ENCODE peak calls at places on chromosome 10, in four cellular contexts. One of them, this sample, is unnamed.

GRCh38 chr10:13351340-13351915 is 3.3 kb upstream of the SEPHS1 start:
- DNase-seq in trophoblast cell: no peak
- DNase-seq in fibroblast of lung: no peak
- DNase-seq in mesendoderm: peak; percentile 74
- DNase-seq in this sample: no peak

GRCh38 chr10:104937528-104937927 is 296.4 kb downstream of the SORCS3 start:
- DNase-seq in trophoblast cell: no peak
- DNase-seq in fibroblast of lung: peak; percentile 98
- DNase-seq in mesendoderm: peak; percentile 28
- DNase-seq in this sample: peak; percentile 23

GRCh38 chr10:51894752-51895151 is 195.4 kb upstream of the CSTF2T start:
- DNase-seq in trophoblast cell: peak; percentile 46
- DNase-seq in fibroblast of lung: peak; percentile 48
- DNase-seq in mesendoderm: no peak
- DNase-seq in this sample: no peak

GRCh38 chr10:100670828-100671479 is 74.4 kb upstream of the PAX2 start:
- DNase-seq in trophoblast cell: peak; percentile 79
- DNase-seq in fibroblast of lung: no peak
- DNase-seq in mesendoderm: peak; percentile 44
- DNase-seq in this sample: no peak

GRCh38 chr10:83332695-83333094 is 806.6 kb upstream of the GHITM start:
- DNase-seq in trophoblast cell: no peak
- DNase-seq in fibroblast of lung: peak; percentile 3
- DNase-seq in mesendoderm: no peak
- DNase-seq in this sample: peak; percentile 52

GRCh38 chr10:59688921-59689351 is 20.7 kb downstream of the SLC16A9 start:
- DNase-seq in trophoblast cell: no peak
- DNase-seq in fibroblast of lung: no peak
- DNase-seq in mesendoderm: no peak
- DNase-seq in this sample: peak; percentile 50

GRCh38 chr10:114174462-114175190 is 623 bp upstream of the CCDC186 start:
- DNase-seq in trophoblast cell: peak; percentile 41
- DNase-seq in fibroblast of lung: peak; percentile 14
- DNase-seq in mesendoderm: no peak
- DNase-seq in this sample: peak; percentile 62

GRCh38 chr10:48742891-48743845 is 58.5 kb downstream of the WDFY4 start:
- DNase-seq in trophoblast cell: no peak
- DNase-seq in fibroblast of lung: no peak
- DNase-seq in mesendoderm: peak; percentile 4
- DNase-seq in this sample: no peak

GRCh38 chr10:59557642-59558041 is 152.0 kb downstream of the SLC16A9 start:
- DNase-seq in trophoblast cell: peak; percentile 59
- DNase-seq in fibroblast of lung: no peak
- DNase-seq in mesendoderm: peak; percentile 72
- DNase-seq in this sample: no peak

GRCh38 chr10:51171946-51172345 is 97.7 kb downstream of the PRKG1 start:
- DNase-seq in trophoblast cell: no peak
- DNase-seq in fibroblast of lung: no peak
- DNase-seq in mesendoderm: no peak
- DNase-seq in this sample: no peak

GRCh38 chr10:101762736-101763135 is 13.2 kb downstream of the FGF8 start:
- DNase-seq in trophoblast cell: no peak
- DNase-seq in fibroblast of lung: no peak
- DNase-seq in mesendoderm: no peak
- DNase-seq in this sample: no peak

GRCh38 chr10:101759354-101760247 is 16.3 kb downstream of the FGF8 start:
- DNase-seq in trophoblast cell: no peak
- DNase-seq in fibroblast of lung: no peak
- DNase-seq in mesendoderm: peak; percentile 70
- DNase-seq in this sample: no peak

GRCh38 chr10:101760510-101760909 is 15.4 kb downstream of the FGF8 start:
- DNase-seq in trophoblast cell: no peak
- DNase-seq in fibroblast of lung: no peak
- DNase-seq in mesendoderm: no peak
- DNase-seq in this sample: no peak

GRCh38 chr10:101763141-101763540 is 12.8 kb downstream of the FGF8 start:
- DNase-seq in trophoblast cell: no peak
- DNase-seq in fibroblast of lung: no peak
- DNase-seq in mesendoderm: no peak
- DNase-seq in this sample: no peak

GRCh38 chr10:101761226-101761625 is 14.7 kb downstream of the FGF8 start:
- DNase-seq in trophoblast cell: no peak
- DNase-seq in fibroblast of lung: no peak
- DNase-seq in mesendoderm: no peak
- DNase-seq in this sample: no peak
- H3K27me3 ChIP-seq in trophoblast cell: no peaks in the 10 kb centered on the region
- H3K27me3 ChIP-seq in fibroblast of lung: peaks cover 33% of the 10 kb centered on the region
- H3K27me3 ChIP-seq in mesendoderm: no peaks in the 10 kb centered on the region
- H3K27me3 ChIP-seq in this sample: peaks cover 66% of the 10 kb centered on the region

DNA sequence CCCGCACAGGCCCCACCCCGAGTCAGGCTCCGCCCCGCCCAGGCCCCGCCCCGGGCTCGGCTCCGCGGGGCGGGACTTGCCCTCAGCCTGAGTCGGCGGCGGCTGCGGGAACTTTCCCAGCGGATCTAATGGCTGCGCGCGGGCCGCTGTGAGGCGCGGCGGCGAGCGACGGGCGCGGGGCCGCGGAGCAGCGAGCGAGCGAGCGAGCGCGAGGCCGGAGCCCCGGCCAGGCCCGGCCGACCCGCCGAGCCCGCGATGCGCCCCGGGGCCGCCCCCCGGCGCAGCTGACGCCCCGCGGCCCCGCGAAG is at the start of gene INPP5A:
- DNase-seq in trophoblast cell: no peak
- DNase-seq in fibroblast of lung: no peak
- DNase-seq in mesendoderm: no peak
- DNase-seq in this sample: no peak
- H3K4me1 ChIP-seq in trophoblast cell: peaks cover 33% of the 10 kb centered on the region
- H3K4me1 ChIP-seq in fibroblast of lung: peaks cover 31% of the 10 kb centered on the region
- H3K4me1 ChIP-seq in mesendoderm: peaks cover 3% of the 10 kb centered on the region
- H3K4me1 ChIP-seq in this sample: peaks cover 8% of the 10 kb centered on the region

DNA sequence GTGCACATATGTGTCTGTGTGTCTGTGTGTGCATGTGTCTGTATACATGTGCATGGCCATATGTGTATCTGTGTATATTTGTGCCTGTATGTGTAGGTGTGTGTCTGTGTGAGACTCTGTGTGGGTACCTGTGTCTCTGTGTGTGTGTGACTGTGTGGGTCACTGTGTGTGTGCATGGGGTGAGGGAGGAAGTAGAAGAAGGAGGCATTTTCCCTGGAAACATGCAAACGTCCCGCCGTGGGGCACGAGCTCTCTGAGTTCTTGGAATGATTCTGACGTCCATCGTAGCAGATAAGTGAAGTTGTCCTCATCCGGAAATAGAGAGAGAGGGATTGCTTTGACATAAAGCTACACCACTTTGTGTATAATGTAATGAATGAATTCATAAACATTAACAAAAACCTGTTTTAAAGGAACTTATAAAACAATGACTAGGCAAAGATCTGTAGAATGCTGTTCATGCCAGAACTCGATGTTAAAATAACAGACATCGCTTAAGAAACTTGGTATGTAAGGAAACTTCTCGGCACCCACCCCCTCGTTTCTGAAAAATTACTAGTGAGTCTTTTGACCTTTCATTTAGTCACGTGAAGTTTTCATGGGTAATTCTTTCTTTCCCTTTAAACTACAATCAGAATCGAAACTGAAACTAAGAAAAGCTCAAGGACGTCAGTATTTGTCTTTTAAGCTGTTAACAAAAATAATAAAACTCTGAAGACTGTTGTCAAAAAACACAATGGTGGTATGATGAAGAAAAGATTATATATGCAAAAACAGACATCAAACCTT is 43.6 kb upstream of the KLF6 start:
- DNase-seq in trophoblast cell: peak; percentile 96
- DNase-seq in fibroblast of lung: peak; percentile 79
- DNase-seq in mesendoderm: no peak
- DNase-seq in this sample: peak; percentile 77
- H3K27ac ChIP-seq in trophoblast cell: peak overlapping the region; percentile 7
- H3K27ac ChIP-seq in fibroblast of lung: peak overlapping the region; percentile 88
- H3K27ac ChIP-seq in mesendoderm: no peak overlapping the region
- H3K27ac ChIP-seq in this sample: peak overlapping the region; percentile 93

GRCh38 chr10:47445720-47446119 is 38.2 kb downstream of the ANXA8 start:
- DNase-seq in trophoblast cell: no peak
- DNase-seq in fibroblast of lung: no peak
- DNase-seq in mesendoderm: no peak
- DNase-seq in this sample: no peak
- H3K27me3 ChIP-seq in trophoblast cell: no peaks in the 10 kb centered on the region
- H3K27me3 ChIP-seq in fibroblast of lung: peaks cover 12% of the 10 kb centered on the region
- H3K27me3 ChIP-seq in mesendoderm: no peaks in the 10 kb centered on the region
- H3K27me3 ChIP-seq in this sample: no peaks in the 10 kb centered on the region

GRCh38 chr10:4073912-4074311 is 288.9 kb upstream of the KLF6 start:
- DNase-seq in trophoblast cell: no peak
- DNase-seq in fibroblast of lung: peak; percentile 87
- DNase-seq in mesendoderm: no peak
- DNase-seq in this sample: peak; percentile 77

GRCh38 chr10:4070171-4070570 is 285.2 kb upstream of the KLF6 start:
- DNase-seq in trophoblast cell: no peak
- DNase-seq in fibroblast of lung: no peak
- DNase-seq in mesendoderm: no peak
- DNase-seq in this sample: no peak

GRCh38 chr10:4068255-4069028 is 283.4 kb upstream of the KLF6 start:
- DNase-seq in trophoblast cell: peak; percentile 75
- DNase-seq in fibroblast of lung: no peak
- DNase-seq in mesendoderm: no peak
- DNase-seq in this sample: peak; percentile 42

GRCh38 chr10:4069491-4069890 is 284.5 kb upstream of the KLF6 start:
- DNase-seq in trophoblast cell: peak; percentile 96
- DNase-seq in fibroblast of lung: peak; percentile 84
- DNase-seq in mesendoderm: peak; percentile 63
- DNase-seq in this sample: peak; percentile 88

DNA sequence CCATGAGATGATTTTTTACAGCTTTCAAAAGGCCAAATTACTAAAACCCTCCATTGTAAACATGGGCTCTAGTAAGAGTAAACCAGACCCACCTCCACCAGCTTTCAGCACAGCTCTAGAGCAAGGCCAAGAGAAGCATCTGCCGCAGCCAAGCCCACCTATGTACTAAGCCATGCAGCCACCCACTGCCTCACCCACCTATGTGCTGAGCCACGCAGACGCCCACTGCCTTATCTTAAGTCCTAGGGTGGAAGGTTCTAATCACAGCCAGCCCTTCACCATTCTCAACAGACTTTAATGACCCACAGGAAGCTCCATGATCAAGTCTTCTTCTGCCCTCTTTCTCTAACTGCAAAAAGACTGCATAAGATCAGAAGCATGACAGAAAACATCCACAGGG is 285.9 kb upstream of the KLF6 start:
- DNase-seq in trophoblast cell: no peak
- DNase-seq in fibroblast of lung: no peak
- DNase-seq in mesendoderm: no peak
- DNase-seq in this sample: no peak
- H3K4me1 ChIP-seq in trophoblast cell: peaks cover 30% of the 10 kb centered on the region
- H3K4me1 ChIP-seq in fibroblast of lung: peaks cover 14% of the 10 kb centered on the region
- H3K4me1 ChIP-seq in mesendoderm: no peaks in the 10 kb centered on the region
- H3K4me1 ChIP-seq in this sample: peaks cover 48% of the 10 kb centered on the region

GRCh38 chr10:118745056-118745455 is 9.7 kb downstream of the CACUL1 start:
- DNase-seq in trophoblast cell: no peak
- DNase-seq in fibroblast of lung: no peak
- DNase-seq in mesendoderm: no peak
- DNase-seq in this sample: no peak
- H3K27ac ChIP-seq in trophoblast cell: no peak overlapping the region
- H3K27ac ChIP-seq in fibroblast of lung: no peak overlapping the region
- H3K27ac ChIP-seq in mesendoderm: no peak overlapping the region
- H3K27ac ChIP-seq in this sample: peak overlapping the region; percentile 28

GRCh38 chr10:61989995-61990760 is 88.7 kb downstream of the ARID5B start:
- DNase-seq in trophoblast cell: no peak
- DNase-seq in fibroblast of lung: no peak
- DNase-seq in mesendoderm: no peak
- DNase-seq in this sample: no peak
- H3K27me3 ChIP-seq in trophoblast cell: no peaks in the 10 kb centered on the region
- H3K27me3 ChIP-seq in fibroblast of lung: no peaks in the 10 kb centered on the region
- H3K27me3 ChIP-seq in mesendoderm: no peaks in the 10 kb centered on the region
- H3K27me3 ChIP-seq in this sample: no peaks in the 10 kb centered on the region

GRCh38 chr10:60911715-60912114 is 32.3 kb downstream of the RHOBTB1 start:
- DNase-seq in trophoblast cell: no peak
- DNase-seq in fibroblast of lung: no peak
- DNase-seq in mesendoderm: no peak
- DNase-seq in this sample: no peak

GRCh38 chr10:60907972-60908371 is 36.0 kb downstream of the RHOBTB1 start:
- DNase-seq in trophoblast cell: no peak
- DNase-seq in fibroblast of lung: no peak
- DNase-seq in mesendoderm: no peak
- DNase-seq in this sample: no peak

GRCh38 chr10:60910543-60910942 is 33.4 kb downstream of the RHOBTB1 start:
- DNase-seq in trophoblast cell: peak; percentile 34
- DNase-seq in fibroblast of lung: no peak
- DNase-seq in mesendoderm: no peak
- DNase-seq in this sample: no peak

GRCh38 chr10:60911216-60911615 is 32.8 kb downstream of the RHOBTB1 start:
- DNase-seq in trophoblast cell: no peak
- DNase-seq in fibroblast of lung: no peak
- DNase-seq in mesendoderm: no peak
- DNase-seq in this sample: no peak

DNA sequence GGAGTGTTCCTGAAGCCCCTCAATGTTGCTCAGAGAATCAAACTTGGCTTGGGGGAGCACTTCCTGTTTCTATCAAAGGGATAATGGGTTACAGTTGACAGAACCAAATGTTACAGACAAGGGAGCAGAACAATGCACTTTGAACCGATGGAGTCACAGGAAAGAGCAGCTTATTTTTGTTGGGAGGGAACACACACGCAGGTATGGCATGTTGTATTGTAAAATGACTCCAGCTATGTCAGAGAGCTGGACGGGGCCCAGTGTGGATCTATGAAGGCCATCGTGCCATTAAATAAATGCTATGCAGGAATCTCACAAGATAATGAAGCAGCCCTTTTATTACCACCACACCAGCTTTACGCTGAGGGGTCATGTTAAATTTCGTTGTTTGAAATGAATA is 35.1 kb downstream of the RHOBTB1 start:
- DNase-seq in trophoblast cell: no peak
- DNase-seq in fibroblast of lung: no peak
- DNase-seq in mesendoderm: no peak
- DNase-seq in this sample: no peak
- H3K4me1 ChIP-seq in trophoblast cell: no peaks in the 10 kb centered on the region
- H3K4me1 ChIP-seq in fibroblast of lung: peaks cover 12% of the 10 kb centered on the region
- H3K4me1 ChIP-seq in mesendoderm: no peaks in the 10 kb centered on the region
- H3K4me1 ChIP-seq in this sample: no peaks in the 10 kb centered on the region

This sample was measured in foreskin keratinocyte.